ENCODE peak calls at places on chromosomes 4 and X, in ten cellular contexts. One of them, this sample, is unnamed.
A peak's percentile ranks its signal among the peaks of the same experiment; 100 is the strongest.

GRCh38 chr4:89838005-89838404 is 1.0 kb upstream of the SNCA start:
- DNase-seq in NCI-H510A treated with DMSO at 0.1 percent for 48 hours: peak; percentile 40
- DNase-seq in left colon: no peak
- DNase-seq in NCI-H345: peak; percentile 28
- DNase-seq in M059J: peak; percentile 33
- DNase-seq in choroid plexus epithelial cell: peak; percentile 19
- DNase-seq in putamen: peak; percentile 53
- DNase-seq in uterus: no peak
- DNase-seq in progenitor cell of endocrine pancreas: no peak
- DNase-seq in dermis microvascular lymphatic vessel endothelial cell: no peak
- DNase-seq in this sample: no peak

GRCh38 chrX:119419146-119419545 is 20.0 kb downstream of the SLC25A43 start:
- DNase-seq in left colon: peak; percentile 11
- DNase-seq in putamen: no peak
- DNase-seq in uterus: no peak
- DNase-seq in choroid plexus epithelial cell: no peak
- DNase-seq in dermis microvascular lymphatic vessel endothelial cell: no peak
- DNase-seq in M059J: no peak
- DNase-seq in NCI-H510A treated with DMSO at 0.1 percent for 48 hours: no peak
- DNase-seq in NCI-H345: no peak
- DNase-seq in progenitor cell of endocrine pancreas: no peak
- DNase-seq in this sample: no peak

GRCh38 chrX:103831342-103831802 is 685 bp downstream of the RAB9B start:
- DNase-seq in progenitor cell of endocrine pancreas: no peak
- DNase-seq in NCI-H510A treated with DMSO at 0.1 percent for 48 hours: peak; percentile 36
- DNase-seq in choroid plexus epithelial cell: no peak
- DNase-seq in left colon: peak; percentile 71
- DNase-seq in M059J: no peak
- DNase-seq in putamen: no peak
- DNase-seq in dermis microvascular lymphatic vessel endothelial cell: no peak
- DNase-seq in NCI-H345: no peak
- DNase-seq in uterus: no peak
- DNase-seq in this sample: no peak

GRCh38 chr4:126560794-126561193 is 1072.0 kb upstream of the INTU start:
- DNase-seq in left colon: no peak
- DNase-seq in putamen: no peak
- DNase-seq in progenitor cell of endocrine pancreas: no peak
- DNase-seq in NCI-H510A treated with DMSO at 0.1 percent for 48 hours: no peak
- DNase-seq in NCI-H345: no peak
- DNase-seq in M059J: no peak
- DNase-seq in uterus: no peak
- DNase-seq in choroid plexus epithelial cell: no peak
- DNase-seq in dermis microvascular lymphatic vessel endothelial cell: no peak
- DNase-seq in this sample: no peak

GRCh38 chr4:27006247-27006603 is 145.6 kb downstream of the STIM2 start:
- DNase-seq in choroid plexus epithelial cell: peak; percentile 32
- DNase-seq in uterus: no peak
- DNase-seq in dermis microvascular lymphatic vessel endothelial cell: no peak
- DNase-seq in progenitor cell of endocrine pancreas: no peak
- DNase-seq in NCI-H510A treated with DMSO at 0.1 percent for 48 hours: no peak
- DNase-seq in NCI-H345: no peak
- DNase-seq in putamen: no peak
- DNase-seq in left colon: no peak
- DNase-seq in M059J: no peak
- DNase-seq in this sample: no peak

GRCh38 chr4:43251760-43252317 is 359.3 kb downstream of the GRXCR1 start:
- DNase-seq in progenitor cell of endocrine pancreas: no peak
- DNase-seq in uterus: no peak
- DNase-seq in NCI-H510A treated with DMSO at 0.1 percent for 48 hours: peak; percentile 5
- DNase-seq in dermis microvascular lymphatic vessel endothelial cell: no peak
- DNase-seq in NCI-H345: peak; percentile 0
- DNase-seq in choroid plexus epithelial cell: peak; percentile 50
- DNase-seq in left colon: no peak
- DNase-seq in putamen: no peak
- DNase-seq in M059J: peak; percentile 1
- DNase-seq in this sample: peak; percentile 22

GRCh38 chr4:175441256-175441655 is 370.8 kb downstream of the GPM6A start:
- DNase-seq in NCI-H345: no peak
- DNase-seq in dermis microvascular lymphatic vessel endothelial cell: no peak
- DNase-seq in choroid plexus epithelial cell: no peak
- DNase-seq in NCI-H510A treated with DMSO at 0.1 percent for 48 hours: no peak
- DNase-seq in putamen: no peak
- DNase-seq in uterus: no peak
- DNase-seq in progenitor cell of endocrine pancreas: no peak
- DNase-seq in left colon: no peak
- DNase-seq in M059J: no peak
- DNase-seq in this sample: no peak

GRCh38 chrX:1679238-1679637 is 64.4 kb downstream of the ASMT start:
- DNase-seq in putamen: no peak
- DNase-seq in NCI-H510A treated with DMSO at 0.1 percent for 48 hours: no peak
- DNase-seq in progenitor cell of endocrine pancreas: no peak
- DNase-seq in M059J: peak; percentile 89
- DNase-seq in dermis microvascular lymphatic vessel endothelial cell: no peak
- DNase-seq in NCI-H345: no peak
- DNase-seq in left colon: no peak
- DNase-seq in uterus: no peak
- DNase-seq in choroid plexus epithelial cell: peak; percentile 6
- DNase-seq in this sample: no peak

GRCh38 chr4:127936974-127937373 is 28.0 kb downstream of the MFSD8 start:
- DNase-seq in M059J: peak; percentile 53
- DNase-seq in uterus: no peak
- DNase-seq in NCI-H345: no peak
- DNase-seq in NCI-H510A treated with DMSO at 0.1 percent for 48 hours: no peak
- DNase-seq in putamen: no peak
- DNase-seq in choroid plexus epithelial cell: peak; percentile 20
- DNase-seq in progenitor cell of endocrine pancreas: no peak
- DNase-seq in dermis microvascular lymphatic vessel endothelial cell: no peak
- DNase-seq in left colon: no peak
- DNase-seq in this sample: peak; percentile 24

GRCh38 chrX:33434256-33435092 is 223.1 kb upstream of the DMD start:
- DNase-seq in NCI-H345: peak; percentile 69
- DNase-seq in NCI-H510A treated with DMSO at 0.1 percent for 48 hours: peak; percentile 57
- DNase-seq in left colon: peak; percentile 49
- DNase-seq in M059J: peak; percentile 18
- DNase-seq in dermis microvascular lymphatic vessel endothelial cell: peak; percentile 30
- DNase-seq in uterus: peak; percentile 50
- DNase-seq in putamen: peak; percentile 22
- DNase-seq in progenitor cell of endocrine pancreas: peak; percentile 70
- DNase-seq in choroid plexus epithelial cell: peak; percentile 60
- DNase-seq in this sample: peak; percentile 33

GRCh38 chr4:142405021-142405991 is 440.8 kb downstream of the INPP4B start:
- DNase-seq in uterus: peak; percentile 40
- DNase-seq in dermis microvascular lymphatic vessel endothelial cell: peak; percentile 41
- DNase-seq in putamen: peak; percentile 34
- DNase-seq in NCI-H510A treated with DMSO at 0.1 percent for 48 hours: peak; percentile 10
- DNase-seq in NCI-H345: no peak
- DNase-seq in choroid plexus epithelial cell: peak; percentile 81
- DNase-seq in M059J: peak; percentile 88
- DNase-seq in left colon: peak; percentile 39
- DNase-seq in progenitor cell of endocrine pancreas: no peak
- DNase-seq in this sample: peak; percentile 75

GRCh38 chrX:23826653-23827052 is 43.7 kb downstream of the SAT1 start:
- DNase-seq in NCI-H510A treated with DMSO at 0.1 percent for 48 hours: no peak
- DNase-seq in choroid plexus epithelial cell: no peak
- DNase-seq in dermis microvascular lymphatic vessel endothelial cell: no peak
- DNase-seq in uterus: no peak
- DNase-seq in putamen: no peak
- DNase-seq in M059J: no peak
- DNase-seq in NCI-H345: no peak
- DNase-seq in progenitor cell of endocrine pancreas: no peak
- DNase-seq in left colon: no peak
- DNase-seq in this sample: no peak

This sample was measured in fibroblast of villous mesenchyme.